ENCODE peak calls at places on chromosome 21, in eight cellular contexts. N is iris pigment epithelial cell; L is tibial artery; D is mucosa of gallbladder; B is left ventricle myocardium inferior; O is esophagus squamous epithelium; S is caudate nucleus; P is stimulated activated CD8-positive, alpha-beta memory T cell treated with anti-CD3 and anti-CD28 coated beads, Interleukin-15, amount 100 ng/mL, for 1 hour. Z is an unnamed sample.
A peak's percentile ranks its signal among the peaks of the same experiment; 100 is the strongest.

GRCh38 chr21:32184485-32184884 is 94.4 kb downstream of the MIS18A start:
- DNase-seq in N (no peak), L (no peak), D (no peak), B (no peak), O (no peak), S (no peak), P (no peak), Z (no peak)

GRCh38 chr21:41684381-41685245 is 82.2 kb downstream of the RIPK4 start:
- DNase-seq in N (peak; percentile 68), L (peak; percentile 65), D (peak; percentile 81), B (no peak), O (no peak), S (no peak), P (no peak), Z (no peak)

GRCh38 chr21:42706765-42707164 is 53.3 kb downstream of the PDE9A start:
- DNase-seq in N (no peak), L (no peak), D (no peak), B (no peak), O (no peak), S (no peak), P (no peak), Z (no peak)

GRCh38 chr21:30206551-30207251 is 9.2 kb downstream of the CLDN8 start:
- DNase-seq in N (peak; percentile 45), L (no peak), D (no peak), B (no peak), O (no peak), S (no peak), P (no peak), Z (no peak)

GRCh38 chr21:41847066-41847804 is 31.9 kb downstream of the PRDM15 start:
- DNase-seq in N (peak; percentile 6), L (no peak), D (no peak), B (no peak), O (no peak), S (no peak), P (no peak), Z (no peak)

GRCh38 chr21:15121097-15121654 is 56.4 kb upstream of the NRIP1 start:
- DNase-seq in N (no peak), L (no peak), D (no peak), B (no peak), O (no peak), S (no peak), P (no peak), Z (no peak)

GRCh38 chr21:44424608-44425306 is 30.6 kb upstream of the LRRC3 start:
- DNase-seq in N (no peak), L (peak; percentile 49), D (no peak), B (peak; percentile 8), O (no peak), S (no peak), P (no peak), Z (no peak)

GRCh38 chr21:43352138-43352537 is 74.8 kb downstream of the SIK1 start:
- DNase-seq in N (no peak), L (no peak), D (no peak), B (no peak), O (no peak), S (no peak), P (no peak), Z (no peak)

GRCh38 chr21:45361033-45361997 is 43.6 kb upstream of the COL18A1 start:
- DNase-seq in N (no peak), L (no peak), D (no peak), B (no peak), O (no peak), S (no peak), P (no peak), Z (peak; percentile 10)

GRCh38 chr21:15272171-15272570 is 207.4 kb upstream of the NRIP1 start:
- DNase-seq in N (no peak), L (no peak), D (no peak), B (no peak), O (no peak), S (no peak), P (no peak), Z (no peak)

GRCh38 chr21:44052071-44052829 is 40.1 kb downstream of the TRAPPC10 start:
- DNase-seq in N (peak; percentile 20), L (peak; percentile 49), D (peak; percentile 35), B (no peak), O (no peak), S (no peak), P (no peak), Z (no peak)

GRCh38 chr21:22575165-22575584 is 1577.0 kb downstream of the NCAM2 start:
- DNase-seq in N (peak; percentile 12), L (no peak), D (no peak), B (no peak), O (no peak), S (no peak), P (no peak), Z (no peak)

GRCh38 chr21:42041711-42042110 is 29.4 kb upstream of the UMODL1 start:
- DNase-seq in N (peak; percentile 13), L (no peak), D (no peak), B (no peak), O (no peak), S (no peak), P (no peak), Z (no peak)

GRCh38 chr21:15604424-15604823 is 125.4 kb upstream of the USP25 start:
- DNase-seq in N (peak; percentile 85), L (no peak), D (no peak), B (no peak), O (no peak), S (peak; percentile 3), P (no peak), Z (no peak)

GRCh38 chr21:35150562-35151226 is 101.6 kb upstream of the RUNX1 start:
- DNase-seq in N (peak; percentile 86), L (no peak), D (no peak), B (no peak), O (no peak), S (no peak), P (no peak), Z (no peak)

GRCh38 chr21:28516011-28516410 is 476.7 kb downstream of the LTN1 start:
- DNase-seq in N (no peak), L (no peak), D (no peak), B (no peak), O (no peak), S (no peak), P (no peak), Z (no peak)

GRCh38 chr21:34592120-34592561 is 22.8 kb downstream of the RCAN1 start:
- DNase-seq in N (peak; percentile 74), L (peak; percentile 72), D (peak; percentile 61), B (peak; percentile 68), O (no peak), S (peak; percentile 51), P (no peak), Z (peak; percentile 58)

GRCh38 chr21:41610042-41610839 is 102.3 kb upstream of the TMPRSS2 start:
- DNase-seq in N (peak; percentile 57), L (peak; percentile 79), D (peak; percentile 67), B (peak; percentile 55), O (no peak), S (peak; percentile 3), P (no peak), Z (peak; percentile 40)

GRCh38 chr21:31901342-31901741 is 28.5 kb downstream of the HUNK start:
- DNase-seq in N (no peak), L (no peak), D (peak; percentile 44), B (no peak), O (no peak), S (no peak), P (no peak), Z (no peak)

GRCh38 chr21:39137248-39138186 is 45.7 kb downstream of the PSMG1 start:
- DNase-seq in N (peak; percentile 27), L (no peak), D (no peak), B (no peak), O (no peak), S (no peak), P (no peak), Z (no peak)

GRCh38 chr21:15667010-15667409 is 62.8 kb upstream of the USP25 start:
- DNase-seq in N (peak; percentile 83), L (no peak), D (no peak), B (no peak), O (no peak), S (no peak), P (no peak), Z (no peak)

GRCh38 chr21:31687108-31687507 is 27.6 kb downstream of the SOD1 start:
- DNase-seq in N (peak; percentile 65), L (no peak), D (no peak), B (no peak), O (no peak), S (no peak), P (no peak), Z (no peak)

GRCh38 chr21:43194303-43195130 is 25.7 kb downstream of the CRYAA start:
- DNase-seq in N (no peak), L (peak; percentile 56), D (no peak), B (no peak), O (no peak), S (no peak), P (no peak), Z (no peak)

GRCh38 chr21:35571910-35572309 is 488.4 kb downstream of the SETD4 start:
- DNase-seq in N (no peak), L (no peak), D (no peak), B (no peak), O (no peak), S (no peak), P (no peak), Z (no peak)

GRCh38 chr21:36150192-36150711 is 6.4 kb upstream of the DOP1B start:
- DNase-seq in N (peak; percentile 60), L (peak; percentile 72), D (no peak), B (peak; percentile 38), O (no peak), S (no peak), P (no peak), Z (peak; percentile 48)

GRCh38 chr21:41750532-41751151 is 16.2 kb downstream of the RIPK4 start:
- DNase-seq in N (no peak), L (no peak), D (no peak), B (peak; percentile 10), O (no peak), S (no peak), P (no peak), Z (no peak)

GRCh38 chr21:44397431-44398031 is 44.1 kb downstream of the TRPM2 start:
- DNase-seq in N (no peak), L (no peak), D (peak; percentile 9), B (no peak), O (no peak), S (no peak), P (no peak), Z (no peak)

GRCh38 chr21:22791986-22792560 is 1793.9 kb downstream of the NCAM2 start:
- DNase-seq in N (peak; percentile 39), L (no peak), D (peak; percentile 13), B (no peak), O (no peak), S (no peak), P (no peak), Z (no peak)

GRCh38 chr21:26846036-26846931 is 1.1 kb upstream of the ADAMTS1 start:
- DNase-seq in N (peak; percentile 77), L (peak; percentile 91), D (peak; percentile 75), B (peak; percentile 91), O (no peak), S (peak; percentile 80), P (no peak), Z (peak; percentile 88)

GRCh38 chr21:42864812-42865211 is 14.5 kb downstream of the WDR4 start:
- DNase-seq in N (no peak), L (no peak), D (no peak), B (no peak), O (no peak), S (no peak), P (no peak), Z (no peak)

GRCh38 chr21:17491716-17492414 is 21.0 kb upstream of the CXADR start:
- DNase-seq in N (peak; percentile 100), L (no peak), D (peak; percentile 52), B (no peak), O (no peak), S (no peak), P (no peak), Z (peak; percentile 13)

GRCh38 chr21:34908424-34909055 is 140.6 kb downstream of the RUNX1 start:
- DNase-seq in N (peak; percentile 61), L (no peak), D (no peak), B (no peak), O (no peak), S (no peak), P (no peak), Z (no peak)

GRCh38 chr21:36613064-36613463 is 85.9 kb upstream of the SIM2 start:
- DNase-seq in N (peak; percentile 77), L (no peak), D (no peak), B (no peak), O (no peak), S (no peak), P (no peak), Z (no peak)

Z was measured in heart right ventricle.